ENCODE peak calls at places on chromosomes 1 and 21, in eight cellular contexts. Z is fibroblast of lung, E is A673, U is endothelial cell, A is lower lobe of right lung, J is tibial nerve, X is GM12891, V is posterior cingulate gyrus. N is an unnamed sample.

GRCh38 chr1:201649776-201650607 is 111.1 kb downstream of the NAV1 start:
- DNase-seq in J (peak), X (no peak), A (peak), Z (peak), E (peak), U (peak), V (peak), N (peak)

GRCh38 chr1:4837201-4837600 is 182.8 kb downstream of the AJAP1 start:
- DNase-seq in Z (no peak), J (no peak), E (no peak), U (no peak), V (no peak), A (no peak), X (no peak), N (no peak)

GRCh38 chr1:168972225-168972624 is 134.3 kb upstream of the ATP1B1 start:
- DNase-seq in A (no peak), E (no peak), V (no peak), U (no peak), J (no peak), Z (no peak), X (no peak), N (no peak)

GRCh38 chr1:94989398-94989797 is 62.5 kb upstream of the CNN3 start:
- DNase-seq in Z (no peak), U (no peak), E (no peak), J (no peak), X (no peak), V (peak), A (no peak), N (no peak)

GRCh38 chr1:200659269-200659668 is 10.4 kb downstream of the DDX59 start:
- DNase-seq in Z (peak), V (no peak), X (no peak), U (no peak), A (no peak), E (no peak), J (no peak), N (no peak)

GRCh38 chr21:21664871-21665270 is 666.7 kb downstream of the NCAM2 start:
- DNase-seq in J (no peak), V (no peak), A (no peak), X (no peak), E (no peak), U (no peak), Z (peak), N (no peak)

GRCh38 chr21:36487641-36488307 is 7.9 kb upstream of the CLDN14 start:
- DNase-seq in E (peak), X (no peak), U (no peak), A (peak), Z (peak), J (no peak), V (peak), N (no peak)

GRCh38 chr1:181314959-181315358 is 168.4 kb upstream of the CACNA1E start:
- DNase-seq in J (no peak), U (no peak), V (no peak), Z (no peak), A (no peak), X (no peak), E (no peak), N (no peak)

GRCh38 chr1:217134857-217135568 is 411.8 kb upstream of the ESRRG start:
- DNase-seq in Z (peak), E (no peak), V (peak), U (peak), J (no peak), X (no peak), A (no peak), N (no peak)

GRCh38 chr1:19623523-19623922 is 20.6 kb upstream of the NBL1 start:
- DNase-seq in X (no peak), E (no peak), J (no peak), V (no peak), A (no peak), Z (peak), U (no peak), N (no peak)

GRCh38 chr1:56390540-56390867 is 188.9 kb downstream of the PLPP3 start:
- DNase-seq in X (no peak), V (no peak), Z (no peak), J (no peak), A (no peak), E (no peak), U (no peak), N (no peak)

GRCh38 chr1:218426343-218426657 is 81.2 kb downstream of the TGFB2 start:
- DNase-seq in J (peak), X (no peak), V (no peak), E (no peak), Z (peak), U (no peak), A (no peak), N (peak)

GRCh38 chr1:214296860-214297699 is 16.1 kb downstream of the SMYD2 start:
- DNase-seq in J (no peak), V (no peak), A (no peak), E (peak), U (no peak), X (no peak), Z (peak), N (no peak)

GRCh38 chr1:200448034-200448762 is 38.4 kb upstream of the ZNF281 start:
- DNase-seq in J (no peak), V (no peak), E (no peak), Z (no peak), X (no peak), U (no peak), A (no peak), N (no peak)

GRCh38 chr1:84973493-84974334 is 23.2 kb downstream of the MCOLN2 start:
- DNase-seq in E (peak), U (no peak), Z (no peak), X (no peak), V (peak), J (no peak), A (no peak), N (no peak)

GRCh38 chr1:69139007-69139406 is 428.7 kb upstream of the LRRC7 start:
- DNase-seq in J (no peak), X (no peak), Z (no peak), U (no peak), A (no peak), V (peak), E (no peak), N (peak)

GRCh38 chr1:91282695-91283420 is 121.8 kb downstream of the HFM1 start:
- DNase-seq in X (peak), U (peak), A (no peak), J (peak), E (peak), Z (peak), V (peak), N (peak)

GRCh38 chr1:40757084-40757483 is 26.5 kb upstream of the KCNQ4 start:
- DNase-seq in X (no peak), U (no peak), J (no peak), A (no peak), V (no peak), Z (no peak), E (no peak), N (no peak)

GRCh38 chr1:4621646-4622045 is 32.8 kb upstream of the AJAP1 start:
- DNase-seq in V (no peak), J (no peak), U (no peak), A (no peak), Z (no peak), E (no peak), X (no peak), N (no peak)

GRCh38 chr1:236282159-236282716 is 480 bp upstream of the ERO1B start:
- DNase-seq in U (no peak), A (no peak), X (no peak), J (no peak), E (no peak), Z (no peak), V (no peak), N (no peak)

N was measured in globus pallidus.